ENCODE peak calls at places on chromosomes 11 and 22, in six cellular contexts. X is GM12878, O is HCT116, D is HepG2, M is K562, F is SK-N-SH. W is an unnamed sample.

GRCh38 chr11:33344611-33345010 is 87.4 kb downstream of the HIPK3 start:
- DNase-seq in X (no peak), O (no peak), F (no peak), M (no peak), D (peak; percentile 4), W (no peak)

GRCh38 chr11:8062781-8063257 is 18.2 kb upstream of the TUB start:
- DNase-seq in X (no peak), O (no peak), F (no peak), M (no peak), D (no peak), W (no peak)

GRCh38 chr11:71239581-71239980 is 12.8 kb downstream of the SHANK2 start:
- DNase-seq in D (no peak), M (no peak), F (peak; percentile 4), O (no peak), X (no peak), W (no peak)

GRCh38 chr11:85991514-85991913 is 77.4 kb downstream of the PICALM start:
- DNase-seq in M (no peak), F (no peak), X (no peak), O (no peak), D (no peak), W (no peak)

GRCh38 chr11:37811349-37811748 is 1213.3 kb upstream of the RAG2 start:
- DNase-seq in M (no peak), O (no peak), X (no peak), D (no peak), F (no peak), W (no peak)

GRCh38 chr22:26852176-26852575 is 194.8 kb downstream of the MIAT start:
- DNase-seq in X (no peak), M (peak; percentile 24), O (no peak), D (no peak), F (no peak), W (no peak)

GRCh38 chr22:26276530-26277200 is 107.4 kb downstream of the SEZ6L start:
- DNase-seq in M (no peak), O (no peak), X (no peak), D (no peak), F (no peak), W (no peak)

GRCh38 chr11:114773541-114774338 is 95.4 kb downstream of the NXPE2 start:
- DNase-seq in O (no peak), F (no peak), D (no peak), X (no peak), M (no peak), W (no peak)

GRCh38 chr11:69000831-69001245 is 12.2 kb downstream of the MRGPRF start:
- DNase-seq in X (no peak), F (peak; percentile 60), D (peak; percentile 57), M (no peak), O (peak; percentile 27), W (no peak)

GRCh38 chr11:72433455-72434061 is 773 bp downstream of the CLPB start:
- DNase-seq in X (no peak), D (no peak), O (no peak), M (no peak), F (no peak), W (no peak)

GRCh38 chr11:125305346-125305745 is 140.8 kb downstream of the PKNOX2 start:
- DNase-seq in X (no peak), D (no peak), O (no peak), F (no peak), M (no peak), W (no peak)

GRCh38 chr11:65430406-65431217 is 8.0 kb downstream of the NEAT1 start:
- DNase-seq in M (no peak), D (no peak), F (no peak), O (no peak), X (no peak), W (no peak)

GRCh38 chr11:65432686-65433582 is 10.3 kb downstream of the NEAT1 start:
- DNase-seq in M (no peak), F (no peak), D (no peak), X (no peak), O (no peak), W (no peak)

GRCh38 chr11:65429724-65430405 is 7.3 kb downstream of the NEAT1 start:
- DNase-seq in O (no peak), X (no peak), D (no peak), F (no peak), M (no peak), W (no peak)

GRCh38 chr11:65432133-65432650 is 9.6 kb downstream of the NEAT1 start:
- DNase-seq in O (no peak), X (no peak), D (no peak), M (no peak), F (no peak), W (no peak)

GRCh38 chr11:65431452-65432132 is 9.0 kb downstream of the NEAT1 start:
- DNase-seq in F (no peak), X (no peak), O (no peak), D (no peak), M (no peak), W (no peak)
- TF ChIP-seq JUND in F (peak; percentile 5), X (no peak), O (no peak), D (no peak), M (no peak), W (no peak)

GRCh38 chr22:48866906-48867597 is 960.6 kb downstream of the BRD1 start:
- DNase-seq in M (no peak), O (no peak), X (no peak), D (no peak), F (no peak), W (no peak)
- TF ChIP-seq CTCF in M (no peak), O (no peak), X (no peak), D (no peak), F (no peak), W (no peak)

DNA sequence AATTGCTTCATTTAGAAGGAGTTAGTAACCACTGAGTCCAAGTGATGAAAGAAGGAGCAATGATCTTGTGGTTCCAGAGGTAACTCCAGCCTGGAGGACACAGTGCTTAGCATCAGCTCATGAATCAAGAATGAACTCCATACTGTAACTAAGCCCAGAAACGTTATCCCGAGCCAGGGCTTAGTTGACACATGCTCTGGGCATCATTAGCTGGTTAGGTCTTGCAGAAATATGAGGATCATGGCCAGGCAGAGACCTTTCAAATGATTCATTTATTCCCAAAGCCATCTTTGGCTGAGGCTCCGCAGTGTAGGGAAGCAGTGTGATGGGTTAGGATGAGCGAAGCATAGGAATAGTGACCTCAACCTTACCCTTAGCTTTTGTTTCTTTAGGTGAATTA is 277.4 kb downstream of the FAM76B start:
- DNase-seq in M (no peak), F (no peak), O (no peak), X (no peak), D (no peak), W (no peak)
- TF ChIP-seq JUND in M (no peak), F (no peak), O (no peak), X (no peak), D (no peak), W (no peak)

GRCh38 chr11:99019676-99020075 is 1.1 kb upstream of the CNTN5 start:
- DNase-seq in O (no peak), X (no peak), F (peak; percentile 4), M (no peak), D (no peak), W (no peak)

GRCh38 chr11:99015634-99016454 is 4.9 kb upstream of the CNTN5 start:
- DNase-seq in M (peak; percentile 43), O (peak; percentile 12), D (peak; percentile 40), X (peak; percentile 19), F (peak; percentile 48), W (no peak)

DNA sequence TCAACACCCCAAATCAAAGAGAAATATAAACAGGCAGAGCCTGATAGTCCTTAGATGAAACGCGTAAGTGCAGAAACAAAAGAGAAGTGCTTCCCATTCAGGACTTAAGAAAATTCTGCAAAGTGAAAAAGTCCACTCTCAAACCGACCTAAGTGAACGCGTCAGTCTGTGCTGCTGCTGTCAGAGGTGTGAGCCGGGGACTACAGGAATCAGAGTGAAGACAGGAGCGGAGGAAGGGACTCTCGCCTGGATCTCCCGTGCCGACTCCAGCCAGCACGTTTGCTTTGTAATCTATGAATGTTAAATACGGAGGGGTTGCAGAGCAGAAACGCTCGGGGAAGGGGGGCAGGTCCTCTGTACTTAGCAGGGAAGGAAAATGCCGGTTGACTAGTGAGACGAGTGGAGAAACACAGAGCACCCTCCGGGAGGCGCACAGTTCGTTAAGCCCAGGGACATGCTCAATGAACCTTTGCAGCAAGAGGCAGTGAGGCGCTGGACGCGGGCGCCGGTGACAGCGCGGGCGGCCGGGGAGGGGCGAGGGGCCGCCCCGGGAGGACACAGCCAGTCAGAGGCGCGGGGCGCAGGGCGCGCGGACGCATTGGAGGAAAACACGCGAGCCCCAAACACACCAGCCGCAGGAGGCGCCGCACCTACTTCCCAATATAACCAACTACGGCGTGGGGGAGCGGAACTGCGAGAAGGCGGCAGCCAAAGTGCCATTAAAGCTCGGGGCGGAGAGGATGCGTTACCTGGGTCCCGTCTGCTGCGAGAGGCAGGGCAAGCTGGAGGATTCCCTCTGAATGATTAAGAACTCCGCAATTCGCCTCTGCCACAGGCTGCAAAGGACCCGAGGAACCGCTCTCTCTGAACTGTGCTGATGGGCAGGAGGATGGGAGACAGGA is at the start of gene CNTN5:
- DNase-seq in D (peak; percentile 22), F (peak; percentile 55), O (no peak), X (no peak), M (peak; percentile 6), W (peak; percentile 29)
- TF ChIP-seq CTCF in D (peak; percentile 32), F (no peak), O (no peak), X (no peak), M (peak; percentile 2), W (no peak)

DNA sequence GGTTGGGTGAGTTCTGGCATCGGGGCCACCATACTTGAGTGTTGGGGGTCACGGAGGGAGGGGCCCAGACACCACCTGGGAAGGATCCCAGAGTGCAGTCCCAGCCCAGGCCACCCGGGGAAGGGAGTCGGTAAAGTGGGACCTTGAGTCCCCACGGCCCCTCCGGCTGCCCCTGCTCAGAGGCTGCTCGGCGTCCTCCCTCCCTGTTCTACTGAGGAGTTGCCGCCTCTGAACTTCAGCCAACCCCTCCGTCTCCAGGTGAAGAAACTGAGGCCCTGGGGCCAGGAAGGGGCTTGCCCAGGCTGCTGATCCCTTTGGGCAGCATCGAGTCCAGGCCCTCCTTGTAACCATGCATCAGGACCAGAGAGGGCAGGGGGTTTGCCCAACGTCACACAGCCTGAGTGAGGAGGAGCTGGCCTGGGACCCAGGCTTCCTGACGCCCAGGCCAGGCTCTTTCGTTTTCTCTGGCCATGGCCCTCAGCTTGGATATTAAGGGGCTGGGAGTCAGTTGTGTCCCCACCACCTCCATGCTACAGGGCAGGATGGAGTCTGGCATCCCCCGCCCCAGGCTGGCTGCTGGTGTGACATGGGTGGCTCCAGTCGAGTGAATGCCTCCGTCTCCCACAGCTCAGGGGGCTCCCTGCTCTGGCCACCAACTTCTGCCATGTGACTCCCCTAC is 1.3 kb downstream of the PARVG start:
- DNase-seq in F (no peak), O (no peak), D (no peak), X (no peak), M (peak; percentile 12), W (no peak)
- TF ChIP-seq JUND in F (no peak), O (no peak), D (no peak), X (no peak), M (no peak), W (no peak)

GRCh38 chr11:107183963-107184362 is 165.7 kb upstream of the GUCY1A2 start:
- DNase-seq in X (no peak), F (no peak), D (no peak), M (no peak), O (no peak), W (no peak)
- TF ChIP-seq CTCF in X (no peak), F (no peak), D (no peak), M (no peak), O (no peak), W (no peak)